ENCODE peak calls at places on chromosomes 13 and 19, in eight cellular contexts. V is thoracic aorta, I is IMR-90, B is HCT116, Y is Karpas-422, E is breast epithelium, U is GM23338, X is heart right ventricle. C is an unnamed sample. For H3K36me3, the result is how much of the 10 kb centered on the place peaks cover.

GRCh38 chr13:41941174-41941573 is 19.7 kb downstream of the VWA8 start:
- DNase-seq in V (no peak), I (peak), B (no peak), Y (no peak), E (no peak), U (no peak), X (no peak), C (no peak)

GRCh38 chr19:2722541-2723344 is 1.6 kb upstream of the DIRAS1 start:
- DNase-seq in V (peak), I (peak), B (no peak), Y (no peak), E (peak), U (peak), X (peak), C (peak)

GRCh38 chr19:31461814-31462539 is 112.7 kb upstream of the TSHZ3 start:
- DNase-seq in V (no peak), I (no peak), B (no peak), Y (no peak), E (no peak), U (peak), X (no peak), C (no peak)

GRCh38 chr13:46656786-46657185 is 103.8 kb downstream of the LRCH1 start:
- DNase-seq in V (no peak), I (no peak), B (no peak), Y (peak), E (no peak), U (no peak), X (no peak), C (no peak)

GRCh38 chr19:45154064-45154827 is 6.5 kb downstream of the NKPD1 start:
- DNase-seq in V (no peak), I (peak), B (peak), Y (no peak), E (no peak), U (no peak), X (no peak), C (no peak)

GRCh38 chr19:40398417-40399056 is 8.6 kb upstream of the HIPK4 start:
- DNase-seq in V (no peak), I (no peak), B (no peak), Y (no peak), E (peak), U (peak), X (no peak), C (no peak)

GRCh38 chr19:49910179-49910578 is 13.5 kb upstream of the IL4I1 start:
- DNase-seq in V (no peak), I (no peak), B (no peak), Y (no peak), E (no peak), U (no peak), X (no peak), C (no peak)

GRCh38 chr19:53873451-53874383 is 6.0 kb downstream of the MYADM start:
- DNase-seq in V (no peak), I (no peak), B (no peak), Y (peak), E (no peak), U (no peak), X (no peak), C (no peak)

GRCh38 chr13:46211521-46212351 is at the start of gene LRRC63:
- DNase-seq in V (no peak), I (no peak), B (no peak), Y (peak), E (peak), U (peak), X (peak), C (peak)

GRCh38 chr19:33224694-33225457 is 774 bp downstream of the SLC7A10 start:
- DNase-seq in V (no peak), I (no peak), B (no peak), Y (no peak), E (no peak), U (peak), X (no peak), C (no peak)

GRCh38 chr13:35979378-35979911 is 151.7 kb downstream of the DCLK1 start:
- DNase-seq in V (peak), I (peak), B (no peak), Y (no peak), E (peak), U (no peak), X (peak), C (peak)

GRCh38 chr19:33268162-33268991 is 34.0 kb downstream of the CEBPA start:
- DNase-seq in V (no peak), I (no peak), B (no peak), Y (no peak), E (no peak), U (no peak), X (no peak), C (no peak)

DNA sequence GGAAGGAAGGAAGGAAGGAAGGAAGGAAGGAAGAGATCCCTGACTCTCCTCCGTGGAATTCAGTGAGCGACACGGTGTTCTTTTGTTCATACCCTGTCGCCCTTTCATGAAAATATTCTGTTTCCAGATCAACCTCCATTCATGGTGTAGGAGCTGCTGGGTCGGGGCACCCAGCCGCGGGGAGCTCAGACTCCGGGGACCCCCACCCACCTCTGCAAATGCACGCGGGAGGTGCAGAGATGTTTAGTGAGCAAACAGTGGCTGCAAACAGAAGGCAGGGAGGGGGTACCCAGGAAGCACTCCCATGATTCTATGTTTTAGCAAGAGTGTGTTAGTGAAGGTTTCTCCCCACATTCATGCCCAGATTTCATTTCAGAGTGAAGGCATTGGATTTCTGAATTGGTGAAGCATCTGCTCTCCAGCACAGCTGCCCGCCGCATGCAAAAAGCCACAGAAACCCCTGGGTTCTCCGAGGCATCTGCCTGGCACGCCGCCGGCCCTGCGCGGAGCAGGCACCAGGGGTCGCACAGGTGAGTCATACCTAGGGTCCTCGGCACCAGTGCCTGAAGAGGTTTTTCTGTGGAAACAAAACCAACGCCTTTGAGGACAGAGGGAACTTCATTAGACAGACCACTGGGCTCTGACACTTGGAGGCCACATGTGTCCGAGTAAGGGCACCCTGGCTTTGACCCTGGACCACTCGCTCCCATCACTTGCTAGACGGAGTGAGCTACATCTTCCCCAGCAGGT is 80.6 kb downstream of the ZNF557 start:
- DNase-seq in V (no peak), I (no peak), B (no peak), Y (no peak), E (no peak), U (peak), X (no peak), C (no peak)
- H3K36me3 ChIP-seq in V (under half), I (under half), B (under half), Y (under half), E (under half), U (under half), X (under half), C (under half)

GRCh38 chr13:109647699-109648098 is 138.7 kb downstream of the IRS2 start:
- DNase-seq in V (no peak), I (no peak), B (no peak), Y (no peak), E (no peak), U (no peak), X (no peak), C (no peak)

GRCh38 chr13:109646423-109646822 is 140.0 kb downstream of the IRS2 start:
- DNase-seq in V (no peak), I (no peak), B (no peak), Y (no peak), E (no peak), U (no peak), X (no peak), C (no peak)

GRCh38 chr13:109645831-109646230 is 140.6 kb downstream of the IRS2 start:
- DNase-seq in V (no peak), I (no peak), B (no peak), Y (no peak), E (no peak), U (no peak), X (no peak), C (no peak)

GRCh38 chr13:109644956-109645355 is 141.4 kb downstream of the IRS2 start:
- DNase-seq in V (no peak), I (no peak), B (no peak), Y (no peak), E (no peak), U (no peak), X (no peak), C (no peak)

DNA sequence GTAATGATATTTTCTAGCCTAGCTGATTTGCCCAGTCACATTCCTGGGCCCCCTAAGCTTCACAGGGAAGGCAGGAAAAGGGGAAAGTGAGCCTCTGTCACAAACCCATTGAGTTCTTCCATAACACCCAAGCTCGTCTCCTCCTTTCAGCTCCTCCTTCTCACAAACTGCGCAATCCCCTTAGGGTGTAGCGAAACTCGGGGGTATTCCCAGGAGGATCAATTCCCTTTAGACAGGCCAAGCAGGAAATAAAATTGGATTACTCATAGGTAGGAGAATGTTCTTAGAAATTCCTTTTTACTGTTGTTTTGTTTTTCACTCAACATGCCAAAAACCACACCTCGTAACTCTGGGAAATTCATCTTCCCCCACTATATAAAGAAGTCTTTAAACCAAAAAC is 139.3 kb downstream of the IRS2 start:
- DNase-seq in V (no peak), I (no peak), B (no peak), Y (no peak), E (no peak), U (no peak), X (no peak), C (no peak)
- H3K36me3 ChIP-seq in V (under half), I (under half), B (under half), Y (under half), E (under half), U (under half), X (under half), C (under half)

GRCh38 chr19:47081095-47081494 is 32.5 kb downstream of the ZC3H4 start:
- DNase-seq in V (no peak), I (no peak), B (no peak), Y (no peak), E (no peak), U (no peak), X (no peak), C (no peak)
- H3K36me3 ChIP-seq in V (half or more), I (half or more), B (under half), Y (under half), E (under half), U (under half), X (under half), C (half or more)

DNA sequence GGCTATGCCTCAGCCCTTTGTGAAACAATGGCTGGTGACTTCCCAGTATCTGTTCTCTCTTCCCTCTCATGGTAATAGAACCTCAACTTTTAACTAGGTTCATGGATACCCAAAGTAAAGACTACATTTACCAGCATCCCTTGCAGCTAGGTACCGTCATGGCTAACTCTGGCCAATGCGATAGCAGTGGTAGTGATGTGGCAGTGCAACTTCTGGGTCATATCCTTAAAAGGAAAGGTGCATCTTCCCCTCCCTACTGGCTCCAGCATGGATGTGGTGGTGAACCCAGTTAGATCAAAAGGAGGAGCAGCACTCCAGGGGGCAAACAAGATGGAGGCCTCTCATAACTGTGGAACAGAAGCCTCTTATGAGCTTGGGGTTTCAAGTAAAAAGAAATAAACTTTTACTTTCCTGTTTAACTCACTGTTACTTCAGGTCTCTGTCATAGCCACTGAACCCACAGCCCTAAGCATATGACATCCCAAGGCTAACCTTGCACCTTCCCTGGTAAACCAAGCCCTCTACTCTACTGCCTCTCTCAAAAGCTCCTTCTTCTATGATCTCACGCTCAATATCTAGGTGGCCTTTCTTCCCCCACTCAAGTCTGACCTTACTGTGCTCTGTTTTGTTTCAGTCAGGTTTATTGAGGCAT is 104.4 kb downstream of the DOCK9 start:
- DNase-seq in V (no peak), I (no peak), B (no peak), Y (no peak), E (no peak), U (peak), X (no peak), C (no peak)
- H3K36me3 ChIP-seq in V (under half), I (under half), B (under half), Y (under half), E (under half), U (under half), X (under half), C (under half)